ENCODE peak calls at places on chromosome 1, in six cellular contexts. I, V, W, A, T and E are unnamed samples.
A peak's percentile ranks its signal among the peaks of the same experiment; 100 is the strongest.

GRCh38 chr1:226203693-226204092 is 17.2 kb upstream of the ACBD3 start:
- DNase-seq in I (no peak), V (no peak), W (peak; percentile 81), A (no peak), T (no peak), E (no peak)

GRCh38 chr1:100217834-100218233 is 31.8 kb downstream of the DBT start:
- DNase-seq in I (no peak), V (peak; percentile 55), W (no peak), A (no peak), T (no peak), E (no peak)

GRCh38 chr1:62178372-62178771 is 16.3 kb upstream of the L1TD1 start:
- DNase-seq in I (no peak), V (no peak), W (peak; percentile 79), A (no peak), T (no peak), E (no peak)

GRCh38 chr1:67559222-67559700 is 125.7 kb upstream of the GADD45A start:
- DNase-seq in I (no peak), V (peak; percentile 87), W (peak; percentile 21), A (peak; percentile 65), T (peak; percentile 39), E (no peak)

GRCh38 chr1:2629627-2630497 is 3.0 kb downstream of the MMEL1 start:
- DNase-seq in I (peak; percentile 41), V (peak; percentile 40), W (no peak), A (no peak), T (no peak), E (no peak)

GRCh38 chr1:201044119-201044518 is 20.6 kb upstream of the KIF21B start:
- DNase-seq in I (no peak), V (peak; percentile 14), W (no peak), A (no peak), T (no peak), E (no peak)

GRCh38 chr1:195851016-195851591 is 757.1 kb downstream of the KCNT2 start:
- DNase-seq in I (no peak), V (no peak), W (no peak), A (no peak), T (no peak), E (no peak)

GRCh38 chr1:1115136-1115829 is 606 bp downstream of the C1orf159 start:
- DNase-seq in I (peak; percentile 45), V (no peak), W (no peak), A (no peak), T (no peak), E (peak; percentile 19)

GRCh38 chr1:50488403-50488802 is 65.2 kb upstream of the DMRTA2 start:
- DNase-seq in I (no peak), V (no peak), W (no peak), A (no peak), T (peak; percentile 15), E (no peak)

GRCh38 chr1:43582162-43582566 is 51.5 kb downstream of the PTPRF start:
- DNase-seq in I (peak; percentile 60), V (no peak), W (peak; percentile 88), A (peak; percentile 86), T (peak; percentile 88), E (no peak)

GRCh38 chr1:66405046-66405445 is 128.9 kb upstream of the SGIP1 start:
- DNase-seq in I (no peak), V (no peak), W (no peak), A (no peak), T (no peak), E (no peak)

GRCh38 chr1:213989740-213990472 is 2.1 kb downstream of the PROX1 start:
- DNase-seq in I (no peak), V (no peak), W (peak; percentile 56), A (no peak), T (no peak), E (no peak)

GRCh38 chr1:178209935-178210334 is 116.0 kb downstream of the RASAL2 start:
- DNase-seq in I (no peak), V (no peak), W (no peak), A (no peak), T (no peak), E (no peak)

GRCh38 chr1:58720680-58721079 is 20.8 kb upstream of the MYSM1 start:
- DNase-seq in I (no peak), V (no peak), W (no peak), A (no peak), T (no peak), E (no peak)

GRCh38 chr1:75053207-75053606 is 81.0 kb upstream of the LHX8 start:
- DNase-seq in I (no peak), V (no peak), W (peak; percentile 57), A (peak; percentile 62), T (no peak), E (no peak)

GRCh38 chr1:183914283-183914682 is 109.4 kb downstream of the RGL1 start:
- DNase-seq in I (no peak), V (no peak), W (no peak), A (no peak), T (peak; percentile 15), E (no peak)

GRCh38 chr1:183914891-183915290 is 110.0 kb downstream of the RGL1 start:
- DNase-seq in I (no peak), V (no peak), W (no peak), A (no peak), T (no peak), E (no peak)

GRCh38 chr1:183911285-183911684 is 106.4 kb downstream of the RGL1 start:
- DNase-seq in I (no peak), V (peak; percentile 54), W (no peak), A (no peak), T (no peak), E (no peak)

GRCh38 chr1:183912265-183912886 is 107.5 kb downstream of the RGL1 start:
- DNase-seq in I (no peak), V (no peak), W (no peak), A (no peak), T (no peak), E (no peak)

DNA sequence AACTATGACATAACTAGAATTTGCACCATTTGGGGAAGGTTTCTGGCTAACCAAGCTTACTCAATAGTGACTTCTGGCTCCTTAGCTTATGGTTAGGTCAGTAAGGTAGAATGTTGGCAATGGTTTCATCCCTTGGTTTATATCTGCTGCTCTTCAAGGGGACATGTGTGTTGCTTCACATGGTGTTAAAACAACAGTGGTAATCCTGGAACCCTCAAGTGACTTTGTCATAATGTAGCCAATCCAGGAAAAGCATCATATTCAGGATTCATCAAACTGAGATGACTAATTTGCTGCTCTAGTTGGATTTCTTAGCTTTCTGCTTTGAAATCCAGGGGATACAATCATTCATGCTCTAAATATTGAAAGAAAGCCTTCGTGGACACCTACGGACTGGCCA is 108.6 kb downstream of the RGL1 start:
- DNase-seq in I (no peak), V (no peak), W (no peak), A (no peak), T (no peak), E (no peak)
- H3K27me3 ChIP-seq in I (no peaks in the 10 kb centered on the region), V (no peaks in the 10 kb centered on the region), W (no peaks in the 10 kb centered on the region), A (no peaks in the 10 kb centered on the region), T (no peaks in the 10 kb centered on the region), E (no peaks in the 10 kb centered on the region)

DNA sequence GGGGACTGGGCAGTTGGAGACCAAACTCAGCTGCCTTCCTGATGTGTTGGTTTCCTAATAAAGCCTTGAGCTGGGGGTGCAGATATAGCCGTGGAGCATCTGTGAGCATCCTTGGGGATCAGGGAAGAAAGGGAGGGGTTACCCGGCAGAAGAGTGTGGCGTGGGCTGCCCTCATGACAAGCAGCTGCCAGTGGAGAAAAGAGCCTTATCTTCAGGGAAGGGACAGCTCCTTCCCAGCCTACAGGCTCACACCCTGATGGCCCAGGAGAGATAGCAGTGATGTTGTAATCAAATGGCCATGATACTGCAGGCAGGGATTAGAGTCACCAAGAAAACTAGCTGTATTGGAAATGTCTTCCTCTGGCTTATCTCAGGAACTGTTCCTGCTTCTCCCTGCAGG is 10.8 kb upstream of the NFASC start:
- DNase-seq in I (no peak), V (no peak), W (peak; percentile 94), A (no peak), T (no peak), E (no peak)
- H3K27me3 ChIP-seq in I (no peaks in the 10 kb centered on the region), V (no peaks in the 10 kb centered on the region), W (no peaks in the 10 kb centered on the region), A (peaks cover 2% of the 10 kb centered on the region), T (no peaks in the 10 kb centered on the region), E (peaks cover 12% of the 10 kb centered on the region)

DNA sequence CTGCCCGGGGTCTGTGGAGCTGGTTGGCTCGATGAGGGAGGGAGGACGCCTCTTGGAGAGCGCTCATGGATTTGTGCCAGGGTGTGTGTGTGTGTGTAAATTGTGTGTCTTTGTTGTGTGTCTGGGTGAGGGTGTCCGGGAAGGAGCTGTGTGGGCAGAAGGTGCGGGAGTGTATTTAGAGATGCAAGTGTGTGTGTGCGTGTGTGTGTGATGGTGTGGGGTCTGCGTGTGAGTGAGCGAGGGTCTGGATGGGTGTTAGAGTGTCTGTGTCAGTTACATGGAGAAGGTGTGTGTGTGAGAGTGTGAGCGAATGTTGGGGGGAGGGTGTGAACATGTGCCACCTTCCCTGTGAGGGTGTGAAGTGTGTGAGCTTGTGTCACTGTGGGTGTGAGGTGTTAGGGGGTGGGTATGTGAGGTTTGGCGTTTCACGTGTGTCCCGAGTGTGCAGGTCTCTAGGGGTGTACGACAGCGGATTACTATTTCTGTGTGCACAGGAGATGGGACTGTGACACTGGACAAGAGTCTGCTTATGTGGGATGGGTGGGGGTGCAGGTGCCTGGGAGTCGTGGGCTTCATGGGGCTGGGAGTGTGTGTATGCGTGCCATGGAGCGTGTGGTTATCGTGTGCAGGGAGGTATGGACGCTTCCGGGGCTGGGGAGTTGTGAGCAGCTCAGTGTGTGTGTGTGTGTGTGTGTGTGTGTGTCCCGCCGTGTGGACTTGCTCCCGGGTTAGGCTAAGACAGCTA is 887 bp downstream of the IGSF21 start:
- DNase-seq in I (no peak), V (no peak), W (no peak), A (no peak), T (no peak), E (no peak)
- H3K27me3 ChIP-seq in I (peaks cover 15% of the 10 kb centered on the region), V (no peaks in the 10 kb centered on the region), W (peaks cover 14% of the 10 kb centered on the region), A (peaks cover 62% of the 10 kb centered on the region), T (peaks cover 42% of the 10 kb centered on the region), E (peaks cover 62% of the 10 kb centered on the region)

GRCh38 chr1:18666317-18666920 is 35.8 kb downstream of the PAX7 start:
- DNase-seq in I (peak; percentile 73), V (no peak), W (no peak), A (no peak), T (no peak), E (no peak)
- H3K27me3 ChIP-seq in I (no peaks in the 10 kb centered on the region), V (no peaks in the 10 kb centered on the region), W (no peaks in the 10 kb centered on the region), A (peaks cover 45% of the 10 kb centered on the region), T (no peaks in the 10 kb centered on the region), E (no peaks in the 10 kb centered on the region)

GRCh38 chr1:36825226-36825625 is 209.1 kb downstream of the GRIK3 start:
- DNase-seq in I (no peak), V (no peak), W (peak; percentile 18), A (no peak), T (no peak), E (no peak)
- H3K27me3 ChIP-seq in I (no peaks in the 10 kb centered on the region), V (no peaks in the 10 kb centered on the region), W (no peaks in the 10 kb centered on the region), A (peaks cover 6% of the 10 kb centered on the region), T (no peaks in the 10 kb centered on the region), E (no peaks in the 10 kb centered on the region)

GRCh38 chr1:4733446-4734175 is 79.2 kb downstream of the AJAP1 start:
- DNase-seq in I (no peak), V (no peak), W (no peak), A (no peak), T (no peak), E (no peak)

GRCh38 chr1:4730078-4730477 is 75.7 kb downstream of the AJAP1 start:
- DNase-seq in I (no peak), V (no peak), W (no peak), A (no peak), T (no peak), E (no peak)

GRCh38 chr1:4736254-4736653 is 81.8 kb downstream of the AJAP1 start:
- DNase-seq in I (no peak), V (no peak), W (no peak), A (no peak), T (no peak), E (no peak)

GRCh38 chr1:4734791-4735190 is 80.4 kb downstream of the AJAP1 start:
- DNase-seq in I (no peak), V (no peak), W (no peak), A (no peak), T (no peak), E (no peak)

GRCh38 chr1:4734219-4734618 is 79.8 kb downstream of the AJAP1 start:
- DNase-seq in I (no peak), V (no peak), W (no peak), A (no peak), T (no peak), E (no peak)
- H3K27me3 ChIP-seq in I (no peaks in the 10 kb centered on the region), V (no peaks in the 10 kb centered on the region), W (no peaks in the 10 kb centered on the region), A (no peaks in the 10 kb centered on the region), T (no peaks in the 10 kb centered on the region), E (no peaks in the 10 kb centered on the region)